ENCODE peak calls at places on chromosomes 2 and 18, in seven cellular contexts. One of them, this sample, is unnamed.
A peak's percentile ranks its signal among the peaks of the same experiment; 100 is the strongest.

GRCh38 chr2:160940271-160940670 is 220.0 kb upstream of the TANK start:
- DNase-seq in upper lobe of right lung: no peak
- DNase-seq in right lobe of liver: no peak
- DNase-seq in endodermal cell: no peak
- DNase-seq in ovary: no peak
- DNase-seq in mammary epithelial cell: peak; percentile 13
- DNase-seq in CD4-positive, alpha-beta memory T cell: no peak
- DNase-seq in this sample: no peak

GRCh38 chr2:95390272-95390880 is 12.1 kb upstream of the FAHD2A start:
- DNase-seq in upper lobe of right lung: no peak
- DNase-seq in endodermal cell: peak; percentile 29
- DNase-seq in ovary: no peak
- DNase-seq in right lobe of liver: peak; percentile 90
- DNase-seq in CD4-positive, alpha-beta memory T cell: no peak
- DNase-seq in mammary epithelial cell: no peak
- DNase-seq in this sample: no peak

GRCh38 chr18:56727399-56727798 is 76.2 kb downstream of the WDR7 start:
- DNase-seq in right lobe of liver: no peak
- DNase-seq in endodermal cell: peak; percentile 48
- DNase-seq in ovary: no peak
- DNase-seq in CD4-positive, alpha-beta memory T cell: no peak
- DNase-seq in upper lobe of right lung: no peak
- DNase-seq in mammary epithelial cell: peak; percentile 19
- DNase-seq in this sample: no peak

GRCh38 chr2:68225119-68225632 is 27.2 kb downstream of the PPP3R1 start:
- DNase-seq in CD4-positive, alpha-beta memory T cell: no peak
- DNase-seq in ovary: no peak
- DNase-seq in upper lobe of right lung: no peak
- DNase-seq in mammary epithelial cell: peak; percentile 57
- DNase-seq in right lobe of liver: no peak
- DNase-seq in endodermal cell: peak; percentile 67
- DNase-seq in this sample: no peak

GRCh38 chr2:231162036-231162345 is 36.4 kb upstream of the ARMC9 start:
- DNase-seq in upper lobe of right lung: no peak
- DNase-seq in CD4-positive, alpha-beta memory T cell: no peak
- DNase-seq in mammary epithelial cell: peak; percentile 60
- DNase-seq in endodermal cell: no peak
- DNase-seq in ovary: no peak
- DNase-seq in right lobe of liver: no peak
- DNase-seq in this sample: no peak

GRCh38 chr2:27249077-27249890 is 13.6 kb downstream of the SLC30A3 start:
- DNase-seq in right lobe of liver: no peak
- DNase-seq in endodermal cell: no peak
- DNase-seq in ovary: no peak
- DNase-seq in CD4-positive, alpha-beta memory T cell: no peak
- DNase-seq in upper lobe of right lung: no peak
- DNase-seq in mammary epithelial cell: no peak
- DNase-seq in this sample: no peak

GRCh38 chr18:30945769-30946168 is 96.8 kb downstream of the DSC3 start:
- DNase-seq in mammary epithelial cell: peak; percentile 16
- DNase-seq in right lobe of liver: no peak
- DNase-seq in CD4-positive, alpha-beta memory T cell: no peak
- DNase-seq in upper lobe of right lung: no peak
- DNase-seq in ovary: no peak
- DNase-seq in endodermal cell: no peak
- DNase-seq in this sample: no peak

GRCh38 chr18:45780568-45780967 is 44.9 kb upstream of the SIGLEC15 start:
- DNase-seq in mammary epithelial cell: no peak
- DNase-seq in right lobe of liver: no peak
- DNase-seq in CD4-positive, alpha-beta memory T cell: no peak
- DNase-seq in endodermal cell: no peak
- DNase-seq in ovary: no peak
- DNase-seq in upper lobe of right lung: no peak
- DNase-seq in this sample: no peak

GRCh38 chr18:49630246-49630699 is 68.4 kb downstream of the LIPG start:
- DNase-seq in ovary: no peak
- DNase-seq in upper lobe of right lung: no peak
- DNase-seq in endodermal cell: peak; percentile 18
- DNase-seq in right lobe of liver: peak; percentile 91
- DNase-seq in CD4-positive, alpha-beta memory T cell: no peak
- DNase-seq in mammary epithelial cell: peak; percentile 57
- DNase-seq in this sample: no peak

GRCh38 chr18:28408528-28408927 is 231.6 kb upstream of the CDH2 start:
- DNase-seq in ovary: no peak
- DNase-seq in mammary epithelial cell: no peak
- DNase-seq in upper lobe of right lung: no peak
- DNase-seq in right lobe of liver: no peak
- DNase-seq in CD4-positive, alpha-beta memory T cell: no peak
- DNase-seq in endodermal cell: no peak
- DNase-seq in this sample: no peak

GRCh38 chr18:56386856-56387255 is 251.5 kb downstream of the TXNL1 start:
- DNase-seq in upper lobe of right lung: no peak
- DNase-seq in CD4-positive, alpha-beta memory T cell: no peak
- DNase-seq in mammary epithelial cell: no peak
- DNase-seq in right lobe of liver: no peak
- DNase-seq in ovary: no peak
- DNase-seq in endodermal cell: no peak
- DNase-seq in this sample: no peak

GRCh38 chr18:43364535-43364934 is 87.2 kb upstream of the SYT4 start:
- DNase-seq in mammary epithelial cell: no peak
- DNase-seq in right lobe of liver: no peak
- DNase-seq in endodermal cell: no peak
- DNase-seq in CD4-positive, alpha-beta memory T cell: no peak
- DNase-seq in upper lobe of right lung: no peak
- DNase-seq in ovary: no peak
- DNase-seq in this sample: no peak

GRCh38 chr2:121804340-121804739 is 48.9 kb downstream of the TSN start:
- DNase-seq in endodermal cell: peak; percentile 66
- DNase-seq in ovary: no peak
- DNase-seq in right lobe of liver: no peak
- DNase-seq in CD4-positive, alpha-beta memory T cell: no peak
- DNase-seq in upper lobe of right lung: no peak
- DNase-seq in mammary epithelial cell: no peak
- DNase-seq in this sample: no peak

GRCh38 chr18:688322-688721 is 24.1 kb downstream of the ENOSF1 start:
- DNase-seq in mammary epithelial cell: no peak
- DNase-seq in ovary: no peak
- DNase-seq in CD4-positive, alpha-beta memory T cell: no peak
- DNase-seq in upper lobe of right lung: no peak
- DNase-seq in endodermal cell: no peak
- DNase-seq in right lobe of liver: no peak
- DNase-seq in this sample: no peak

GRCh38 chr2:9286553-9287399 is 80.2 kb downstream of the ASAP2 start:
- DNase-seq in CD4-positive, alpha-beta memory T cell: no peak
- DNase-seq in upper lobe of right lung: no peak
- DNase-seq in endodermal cell: no peak
- DNase-seq in mammary epithelial cell: peak; percentile 87
- DNase-seq in right lobe of liver: no peak
- DNase-seq in ovary: no peak
- DNase-seq in this sample: no peak

GRCh38 chr18:70973626-70974025 is 684.8 kb downstream of the SOCS6 start:
- DNase-seq in right lobe of liver: no peak
- DNase-seq in endodermal cell: no peak
- DNase-seq in CD4-positive, alpha-beta memory T cell: no peak
- DNase-seq in mammary epithelial cell: no peak
- DNase-seq in upper lobe of right lung: no peak
- DNase-seq in ovary: no peak
- DNase-seq in this sample: no peak

GRCh38 chr2:64625352-64626145 is 28.2 kb downstream of the SERTAD2 start:
- DNase-seq in ovary: no peak
- DNase-seq in mammary epithelial cell: no peak
- DNase-seq in upper lobe of right lung: no peak
- DNase-seq in CD4-positive, alpha-beta memory T cell: no peak
- DNase-seq in endodermal cell: peak; percentile 78
- DNase-seq in right lobe of liver: no peak
- DNase-seq in this sample: no peak

GRCh38 chr2:119823734-119824334 is 64.1 kb downstream of the PTPN4 start:
- DNase-seq in right lobe of liver: no peak
- DNase-seq in CD4-positive, alpha-beta memory T cell: no peak
- DNase-seq in mammary epithelial cell: no peak
- DNase-seq in ovary: peak; percentile 35
- DNase-seq in endodermal cell: peak; percentile 52
- DNase-seq in upper lobe of right lung: no peak
- DNase-seq in this sample: no peak

GRCh38 chr2:79887747-79888374 is 375.0 kb downstream of the CTNNA2 start:
- DNase-seq in endodermal cell: peak; percentile 63
- DNase-seq in mammary epithelial cell: peak; percentile 25
- DNase-seq in ovary: no peak
- DNase-seq in upper lobe of right lung: no peak
- DNase-seq in right lobe of liver: no peak
- DNase-seq in CD4-positive, alpha-beta memory T cell: no peak
- DNase-seq in this sample: no peak

GRCh38 chr2:165469417-165469816 is at the start of gene CSRNP3:
- DNase-seq in CD4-positive, alpha-beta memory T cell: no peak
- DNase-seq in upper lobe of right lung: no peak
- DNase-seq in endodermal cell: peak; percentile 88
- DNase-seq in right lobe of liver: peak; percentile 67
- DNase-seq in mammary epithelial cell: peak; percentile 86
- DNase-seq in ovary: peak; percentile 73
- DNase-seq in this sample: peak; percentile 59

GRCh38 chr2:71417300-71418202 is 35.8 kb upstream of the DYSF start:
- DNase-seq in mammary epithelial cell: peak; percentile 23
- DNase-seq in endodermal cell: no peak
- DNase-seq in CD4-positive, alpha-beta memory T cell: no peak
- DNase-seq in ovary: no peak
- DNase-seq in right lobe of liver: no peak
- DNase-seq in upper lobe of right lung: no peak
- DNase-seq in this sample: no peak

GRCh38 chr2:233141888-233142287 is 81.7 kb downstream of the INPP5D start:
- DNase-seq in ovary: no peak
- DNase-seq in upper lobe of right lung: no peak
- DNase-seq in right lobe of liver: no peak
- DNase-seq in endodermal cell: no peak
- DNase-seq in CD4-positive, alpha-beta memory T cell: no peak
- DNase-seq in mammary epithelial cell: no peak
- DNase-seq in this sample: no peak

GRCh38 chr2:208556954-208557601 is 150.5 kb downstream of the PTH2R start:
- DNase-seq in CD4-positive, alpha-beta memory T cell: no peak
- DNase-seq in ovary: no peak
- DNase-seq in upper lobe of right lung: no peak
- DNase-seq in right lobe of liver: no peak
- DNase-seq in mammary epithelial cell: peak; percentile 4
- DNase-seq in endodermal cell: no peak
- DNase-seq in this sample: no peak

GRCh38 chr18:68696937-68697336 is 18.0 kb downstream of the TMX3 start:
- DNase-seq in CD4-positive, alpha-beta memory T cell: no peak
- DNase-seq in ovary: no peak
- DNase-seq in upper lobe of right lung: no peak
- DNase-seq in mammary epithelial cell: no peak
- DNase-seq in endodermal cell: no peak
- DNase-seq in right lobe of liver: no peak
- DNase-seq in this sample: no peak

GRCh38 chr18:68699043-68699442 is 15.9 kb downstream of the TMX3 start:
- DNase-seq in right lobe of liver: no peak
- DNase-seq in mammary epithelial cell: peak; percentile 25
- DNase-seq in endodermal cell: no peak
- DNase-seq in CD4-positive, alpha-beta memory T cell: no peak
- DNase-seq in ovary: no peak
- DNase-seq in upper lobe of right lung: no peak
- DNase-seq in this sample: no peak

GRCh38 chr18:68693091-68693815 is 21.7 kb downstream of the TMX3 start:
- DNase-seq in upper lobe of right lung: no peak
- DNase-seq in CD4-positive, alpha-beta memory T cell: no peak
- DNase-seq in ovary: no peak
- DNase-seq in right lobe of liver: no peak
- DNase-seq in endodermal cell: no peak
- DNase-seq in mammary epithelial cell: no peak
- DNase-seq in this sample: no peak

GRCh38 chr18:68694316-68694715 is 20.6 kb downstream of the TMX3 start:
- DNase-seq in endodermal cell: no peak
- DNase-seq in CD4-positive, alpha-beta memory T cell: no peak
- DNase-seq in mammary epithelial cell: no peak
- DNase-seq in right lobe of liver: no peak
- DNase-seq in upper lobe of right lung: no peak
- DNase-seq in ovary: no peak
- DNase-seq in this sample: no peak
- H3K4me1 ChIP-seq in endodermal cell: peaks cover 3% of the 10 kb centered on the region
- H3K4me1 ChIP-seq in CD4-positive, alpha-beta memory T cell: no peaks in the 10 kb centered on the region
- H3K4me1 ChIP-seq in mammary epithelial cell: no peaks in the 10 kb centered on the region
- H3K4me1 ChIP-seq in right lobe of liver: no peaks in the 10 kb centered on the region
- H3K4me1 ChIP-seq in upper lobe of right lung: no peaks in the 10 kb centered on the region
- H3K4me1 ChIP-seq in ovary: no peaks in the 10 kb centered on the region
- H3K4me1 ChIP-seq in this sample: no peaks in the 10 kb centered on the region

GRCh38 chr18:21571763-21572162 is 28.7 kb downstream of the ESCO1 start:
- DNase-seq in mammary epithelial cell: no peak
- DNase-seq in right lobe of liver: no peak
- DNase-seq in CD4-positive, alpha-beta memory T cell: no peak
- DNase-seq in ovary: no peak
- DNase-seq in upper lobe of right lung: no peak
- DNase-seq in endodermal cell: no peak
- DNase-seq in this sample: no peak
- H3K36me3 ChIP-seq in mammary epithelial cell: peaks cover 33% of the 10 kb centered on the region
- H3K36me3 ChIP-seq in right lobe of liver: peaks cover 59% of the 10 kb centered on the region
- H3K36me3 ChIP-seq in CD4-positive, alpha-beta memory T cell: peaks cover 43% of the 10 kb centered on the region
- H3K36me3 ChIP-seq in ovary: no peaks in the 10 kb centered on the region
- H3K36me3 ChIP-seq in upper lobe of right lung: peaks cover 77% of the 10 kb centered on the region
- H3K36me3 ChIP-seq in endodermal cell: peaks cover 94% of the 10 kb centered on the region
- H3K36me3 ChIP-seq in this sample: peaks cover 25% of the 10 kb centered on the region

DNA sequence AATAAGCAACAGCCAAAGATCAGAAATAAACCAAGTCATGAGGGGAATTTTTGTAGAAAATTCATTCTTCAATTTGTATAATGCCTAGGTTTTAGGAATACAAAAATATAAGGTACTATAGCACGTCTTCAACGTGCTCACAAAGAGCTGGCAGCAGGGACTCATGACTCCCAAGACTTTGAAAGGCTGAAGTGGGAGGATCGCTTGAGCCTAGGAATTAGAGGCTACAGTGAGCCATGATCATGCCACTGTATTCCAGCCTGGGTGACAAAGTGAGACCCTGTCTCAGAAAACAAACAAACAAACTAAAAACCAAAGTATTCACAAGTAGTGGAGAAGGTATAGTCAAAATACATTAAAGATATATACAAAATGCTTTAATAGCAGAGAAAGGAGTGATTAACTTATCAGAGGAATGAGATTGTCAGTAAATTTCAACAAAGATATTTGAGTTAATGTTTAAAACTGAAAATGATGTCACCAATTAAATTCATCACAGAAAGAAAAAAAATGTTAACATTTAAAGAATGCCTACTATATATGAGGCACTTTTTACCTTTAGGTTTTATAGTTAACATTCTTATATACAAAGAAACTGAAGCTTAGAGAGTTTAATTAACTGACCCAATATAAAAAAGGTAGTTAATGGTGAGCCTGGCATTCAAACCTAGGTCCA is 3.2 kb downstream of the WDR33 start:
- DNase-seq in CD4-positive, alpha-beta memory T cell: no peak
- DNase-seq in endodermal cell: no peak
- DNase-seq in ovary: no peak
- DNase-seq in mammary epithelial cell: no peak
- DNase-seq in upper lobe of right lung: no peak
- DNase-seq in right lobe of liver: no peak
- DNase-seq in this sample: no peak
- H3K4me1 ChIP-seq in CD4-positive, alpha-beta memory T cell: peaks cover 76% of the 10 kb centered on the region
- H3K4me1 ChIP-seq in endodermal cell: no peaks in the 10 kb centered on the region
- H3K4me1 ChIP-seq in ovary: peaks cover 12% of the 10 kb centered on the region
- H3K4me1 ChIP-seq in mammary epithelial cell: peaks cover 14% of the 10 kb centered on the region
- H3K4me1 ChIP-seq in upper lobe of right lung: peaks cover 33% of the 10 kb centered on the region
- H3K4me1 ChIP-seq in right lobe of liver: no peaks in the 10 kb centered on the region
- H3K4me1 ChIP-seq in this sample: no peaks in the 10 kb centered on the region

GRCh38 chr2:201279079-201279478 is 18.7 kb downstream of the CASP8 start:
- DNase-seq in upper lobe of right lung: no peak
- DNase-seq in endodermal cell: no peak
- DNase-seq in CD4-positive, alpha-beta memory T cell: no peak
- DNase-seq in ovary: no peak
- DNase-seq in mammary epithelial cell: no peak
- DNase-seq in right lobe of liver: no peak
- DNase-seq in this sample: no peak
- H3K36me3 ChIP-seq in upper lobe of right lung: peaks cover 53% of the 10 kb centered on the region
- H3K36me3 ChIP-seq in endodermal cell: no peaks in the 10 kb centered on the region
- H3K36me3 ChIP-seq in CD4-positive, alpha-beta memory T cell: peaks cover 54% of the 10 kb centered on the region
- H3K36me3 ChIP-seq in ovary: no peaks in the 10 kb centered on the region
- H3K36me3 ChIP-seq in mammary epithelial cell: peaks cover 4% of the 10 kb centered on the region
- H3K36me3 ChIP-seq in right lobe of liver: peaks cover 35% of the 10 kb centered on the region
- H3K36me3 ChIP-seq in this sample: peaks cover 19% of the 10 kb centered on the region

This sample was measured in right atrium auricular region.